ENCODE peak calls at places on chromosomes 4 and X, in five cellular contexts. G is HepG2, J is neural progenitor cell, B is IMR-90, S is Karpas-422. C is an unnamed sample. For H3K4me1, the result is how much of the 10 kb centered on the place peaks cover.

GRCh38 chr4:132063829-132064228 is 1085.3 kb upstream of the PCDH10 start:
- DNase-seq in S (no peak), G (no peak), B (peak), J (no peak), C (no peak)

GRCh38 chr4:28296239-28296638 is 1435.6 kb downstream of the STIM2 start:
- DNase-seq in J (no peak), B (no peak), S (no peak), G (no peak), C (no peak)

GRCh38 chr4:185305979-185306442 is 89.7 kb downstream of the LRP2BP start:
- DNase-seq in S (no peak), G (no peak), B (peak), J (peak), C (no peak)

GRCh38 chr4:86261634-86262033 is 98.2 kb downstream of the MAPK10 start:
- DNase-seq in B (no peak), G (no peak), J (no peak), S (no peak), C (no peak)

GRCh38 chr4:122930877-122931276 is 8.5 kb upstream of the NUDT6 start:
- DNase-seq in G (no peak), J (no peak), S (peak), B (peak), C (peak)

GRCh38 chrX:129648514-129649267 is 6.1 kb downstream of the APLN start:
- DNase-seq in G (no peak), S (no peak), B (no peak), J (no peak), C (no peak)

GRCh38 chr4:10571896-10572295 is 112.7 kb downstream of the CLNK start:
- DNase-seq in S (no peak), B (no peak), G (no peak), J (no peak), C (no peak)

GRCh38 chr4:186676531-186677158 is 47.0 kb downstream of the FAT1 start:
- DNase-seq in G (no peak), B (peak), J (peak), S (no peak), C (no peak)

GRCh38 chr4:14695411-14695810 is 306.9 kb upstream of the CPEB2 start:
- DNase-seq in B (no peak), G (no peak), J (no peak), S (no peak), C (no peak)

GRCh38 chr4:68348577-68348976 is 1.3 kb downstream of the YTHDC1 start:
- DNase-seq in G (no peak), B (no peak), S (peak), J (peak), C (peak)

GRCh38 chr4:148116264-148116663 is 325.9 kb downstream of the NR3C2 start:
- DNase-seq in G (no peak), S (peak), B (peak), J (no peak), C (no peak)

DNA sequence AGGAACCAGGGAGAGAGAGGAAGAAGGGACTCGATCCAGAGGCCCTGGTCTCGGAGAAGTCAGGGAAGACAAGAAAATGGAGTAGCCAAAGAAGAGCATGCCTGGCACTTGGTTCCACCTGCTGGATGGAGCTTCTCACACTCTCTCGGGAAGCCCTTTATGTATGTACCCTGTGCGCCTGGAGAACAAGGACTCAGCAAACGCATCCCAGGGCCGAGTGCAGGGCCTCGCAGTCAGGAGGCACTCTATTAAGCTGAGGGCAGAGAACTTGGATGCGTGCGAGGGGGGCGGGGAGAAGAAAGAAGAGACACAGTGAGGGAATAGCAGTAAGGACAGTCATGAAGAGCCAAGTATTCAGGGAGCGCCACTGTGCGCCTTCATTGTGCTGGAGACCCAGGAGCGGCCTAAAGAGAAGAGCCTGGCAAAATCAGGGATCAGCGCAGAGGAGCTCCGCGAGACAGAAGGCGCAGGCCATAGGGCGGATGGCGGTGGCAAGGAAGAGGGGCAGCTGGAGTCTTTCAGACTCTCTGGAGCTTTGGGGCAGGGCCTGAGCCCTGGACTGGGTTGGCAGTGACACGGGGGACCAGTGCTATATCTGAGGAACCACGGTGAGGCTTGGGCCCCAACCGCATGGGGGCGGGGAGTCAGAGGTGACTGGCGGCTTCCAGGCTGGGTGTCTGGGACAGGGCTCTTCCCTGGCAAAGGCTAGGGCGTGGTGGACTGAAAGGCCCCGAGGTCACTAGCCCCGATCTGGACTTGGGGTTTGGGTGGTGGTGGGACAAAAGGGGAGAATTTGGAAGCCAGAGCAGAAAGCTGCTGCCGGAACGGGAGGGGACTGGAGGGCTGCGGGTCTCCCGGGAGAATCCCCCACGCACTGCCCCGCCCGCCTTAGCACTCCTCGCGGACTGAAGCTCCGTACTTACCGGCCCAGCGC is 1.9 kb upstream of the SEPTIN6 start:
- DNase-seq in B (no peak), S (no peak), J (peak), G (peak), C (peak)
- H2AFZ ChIP-seq in B (no peak), S (no peak), J (no peak), G (peak), C (no peak)

DNA sequence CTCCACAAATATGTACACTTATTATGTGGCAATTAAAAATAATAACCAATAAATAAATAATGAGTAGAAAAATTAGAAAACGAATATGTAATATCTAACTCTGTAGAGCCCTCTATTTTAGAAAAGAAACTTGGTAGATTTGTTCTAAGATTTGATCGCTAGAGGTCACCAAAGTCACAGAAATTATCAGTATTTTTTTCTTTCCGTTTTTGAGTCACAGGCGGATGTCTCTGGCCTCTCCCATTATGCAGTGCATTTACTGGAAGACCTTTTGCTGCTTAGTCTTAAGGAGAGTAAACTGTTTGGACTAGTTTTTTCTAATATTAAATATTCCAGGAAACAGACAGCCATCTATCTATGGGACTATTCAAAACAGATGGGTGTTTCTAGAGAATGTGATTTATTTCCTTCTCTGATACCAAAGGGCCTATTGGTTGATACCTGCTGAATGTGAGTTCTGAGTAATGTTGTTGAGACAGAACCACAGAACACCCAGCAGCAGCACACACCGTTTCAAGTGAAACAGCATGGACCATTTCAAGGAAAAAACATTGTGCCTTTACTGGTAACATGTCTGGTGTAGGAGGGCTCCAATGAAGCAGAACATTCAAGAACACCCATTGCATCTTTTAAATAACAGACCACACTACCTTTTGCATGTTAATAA is 34.0 kb upstream of the GYPA start:
- DNase-seq in G (peak), B (peak), J (peak), S (peak), C (peak)
- H3K4me1 ChIP-seq in G (under half), B (under half), J (under half), S (under half), C (under half)

DNA sequence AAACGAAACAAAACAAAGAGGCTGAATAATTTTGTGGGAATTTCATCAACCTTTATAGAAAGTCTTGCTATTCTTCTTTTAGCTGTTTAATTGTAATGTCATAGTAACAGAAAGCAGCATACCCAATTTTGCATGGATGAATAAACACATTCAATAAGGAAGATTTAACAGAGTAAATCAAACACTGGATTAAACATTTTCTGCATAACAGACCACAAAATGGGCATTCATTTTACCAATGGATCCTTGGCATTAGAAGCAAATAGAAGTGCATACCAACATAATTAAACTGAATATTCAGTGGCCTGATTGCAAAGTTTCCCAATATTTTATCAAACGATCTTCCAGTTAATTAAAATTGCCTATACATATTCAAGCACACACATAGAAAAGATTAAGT is 4.4 kb upstream of the CHM start:
- DNase-seq in B (no peak), J (no peak), S (no peak), G (no peak), C (no peak)
- H2AFZ ChIP-seq in B (no peak), J (no peak), S (no peak), G (no peak), C (no peak)

GRCh38 chr4:128455076-128455345 is 167.4 kb upstream of the PGRMC2 start:
- DNase-seq in B (no peak), S (peak), G (no peak), J (no peak), C (no peak)
- H3K4me1 ChIP-seq in B (under half), S (half or more), G (under half), J (under half), C (under half)

GRCh38 chr4:137955615-137956014 is 286.5 kb downstream of the SLC7A11 start:
- DNase-seq in G (no peak), J (no peak), S (no peak), B (no peak), C (no peak)

GRCh38 chr4:137956256-137956655 is 285.9 kb downstream of the SLC7A11 start:
- DNase-seq in G (no peak), S (no peak), B (peak), J (no peak), C (no peak)

GRCh38 chr4:137961051-137961438 is 281.1 kb downstream of the SLC7A11 start:
- DNase-seq in S (no peak), J (no peak), G (no peak), B (no peak), C (no peak)

DNA sequence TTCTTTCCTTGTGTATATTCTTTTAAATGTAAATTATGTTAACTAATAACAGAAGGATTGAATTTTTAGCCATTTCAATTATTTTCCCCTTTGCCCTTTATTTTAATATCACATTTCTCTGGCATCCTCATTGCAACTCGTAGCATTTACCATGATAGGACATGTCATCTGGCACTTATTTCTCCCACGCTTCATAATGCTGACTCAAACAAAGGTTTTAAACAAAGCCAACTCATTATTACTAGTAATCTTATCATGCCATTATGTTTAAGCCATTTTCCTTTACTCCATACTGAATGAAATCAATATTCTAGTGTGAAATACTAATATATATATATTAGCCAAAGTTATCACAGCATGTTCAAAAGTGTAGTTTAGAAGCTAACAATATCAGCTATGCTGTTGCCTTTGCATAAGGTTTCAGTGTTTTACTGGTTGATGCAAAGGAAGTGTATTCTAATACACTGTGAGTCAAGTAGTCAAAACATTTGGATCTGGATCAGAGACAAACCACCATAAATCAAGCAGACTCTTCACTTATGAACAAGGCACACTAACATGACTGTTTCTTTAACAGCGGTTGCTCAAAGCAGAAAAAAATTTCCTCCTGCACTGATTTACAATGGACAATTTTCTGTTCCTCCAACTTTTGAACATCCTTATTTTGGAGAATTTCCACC is 281.6 kb downstream of the SLC7A11 start:
- DNase-seq in J (no peak), G (no peak), B (peak), S (no peak), C (no peak)
- H2AFZ ChIP-seq in J (no peak), G (no peak), B (no peak), S (no peak), C (no peak)

C was measured in OCI-LY7.